ENCODE peak calls at places on chromosome 13, in ten cellular contexts. Z, Q, D, S, N, U, J, I, K and P are unnamed samples.

GRCh38 chr13:99661791-99662190 is 160.5 kb downstream of the TM9SF2 start:
- DNase-seq in Z (no peak), Q (no peak), D (no peak), S (no peak), N (no peak), U (no peak), J (no peak), I (no peak), K (no peak), P (no peak)

GRCh38 chr13:36432106-36432544 is at the start of gene CCNA1:
- DNase-seq in Z (peak), Q (peak), D (peak), S (no peak), N (peak), U (peak), J (no peak), I (no peak), K (no peak), P (no peak)

GRCh38 chr13:95445116-95445515 is 107.4 kb upstream of the CLDN10 start:
- DNase-seq in Z (no peak), Q (no peak), D (no peak), S (no peak), N (no peak), U (no peak), J (no peak), I (no peak), K (no peak), P (no peak)

GRCh38 chr13:104460553-104460952 is 1394.3 kb upstream of the SLC10A2 start:
- DNase-seq in Z (no peak), Q (peak), D (no peak), S (no peak), N (no peak), U (no peak), J (no peak), I (no peak), K (peak), P (no peak)

GRCh38 chr13:83350569-83350968 is 531.7 kb downstream of the SLITRK1 start:
- DNase-seq in Z (no peak), Q (peak), D (no peak), S (no peak), N (no peak), U (no peak), J (no peak), I (peak), K (peak), P (no peak)

GRCh38 chr13:32209670-32210069 is 105.5 kb downstream of the ZAR1L start:
- DNase-seq in Z (no peak), Q (peak), D (no peak), S (no peak), N (no peak), U (no peak), J (no peak), I (no peak), K (no peak), P (no peak)

GRCh38 chr13:109782066-109782822 is 4.1 kb downstream of the IRS2 start:
- DNase-seq in Z (no peak), Q (no peak), D (no peak), S (no peak), N (no peak), U (no peak), J (no peak), I (no peak), K (no peak), P (no peak)

GRCh38 chr13:60627071-60627686 is 230.2 kb downstream of the TDRD3 start:
- DNase-seq in Z (no peak), Q (peak), D (no peak), S (no peak), N (no peak), U (no peak), J (no peak), I (no peak), K (peak), P (peak)

GRCh38 chr13:61778531-61778930 is 362.9 kb upstream of the PCDH20 start:
- DNase-seq in Z (no peak), Q (no peak), D (no peak), S (no peak), N (no peak), U (no peak), J (no peak), I (no peak), K (no peak), P (no peak)

GRCh38 chr13:43346427-43346826 is 323.0 kb downstream of the DNAJC15 start:
- DNase-seq in Z (no peak), Q (peak), D (no peak), S (no peak), N (no peak), U (no peak), J (no peak), I (no peak), K (no peak), P (no peak)

GRCh38 chr13:54210397-54211050 is 1181.9 kb downstream of the OLFM4 start:
- DNase-seq in Z (no peak), Q (no peak), D (no peak), S (no peak), N (no peak), U (no peak), J (no peak), I (no peak), K (no peak), P (no peak)

GRCh38 chr13:100644328-100644727 is 30.3 kb downstream of the TMTC4 start:
- DNase-seq in Z (no peak), Q (peak), D (no peak), S (no peak), N (no peak), U (no peak), J (no peak), I (no peak), K (no peak), P (no peak)

GRCh38 chr13:40480915-40481525 is 185.4 kb downstream of the FOXO1 start:
- DNase-seq in Z (no peak), Q (no peak), D (no peak), S (no peak), N (no peak), U (no peak), J (no peak), I (no peak), K (no peak), P (no peak)

GRCh38 chr13:94557836-94558235 is 38.1 kb downstream of the TGDS start:
- DNase-seq in Z (no peak), Q (no peak), D (no peak), S (no peak), N (no peak), U (no peak), J (no peak), I (no peak), K (no peak), P (no peak)

GRCh38 chr13:67048084-67048792 is 181.9 kb downstream of the PCDH9 start:
- DNase-seq in Z (no peak), Q (peak), D (no peak), S (peak), N (no peak), U (no peak), J (no peak), I (no peak), K (peak), P (peak)

GRCh38 chr13:51347099-51347498 is 7.6 kb downstream of the SERPINE3 start:
- DNase-seq in Z (no peak), Q (no peak), D (no peak), S (no peak), N (no peak), U (no peak), J (no peak), I (no peak), K (no peak), P (no peak)

GRCh38 chr13:80664930-80665329 is 324.0 kb upstream of the SPRY2 start:
- DNase-seq in Z (no peak), Q (peak), D (no peak), S (no peak), N (no peak), U (no peak), J (no peak), I (no peak), K (no peak), P (no peak)

GRCh38 chr13:113947321-113948033 is 26.4 kb downstream of the C13orf46 start:
- DNase-seq in Z (peak), Q (peak), D (no peak), S (no peak), N (peak), U (peak), J (peak), I (no peak), K (no peak), P (no peak)

DNA sequence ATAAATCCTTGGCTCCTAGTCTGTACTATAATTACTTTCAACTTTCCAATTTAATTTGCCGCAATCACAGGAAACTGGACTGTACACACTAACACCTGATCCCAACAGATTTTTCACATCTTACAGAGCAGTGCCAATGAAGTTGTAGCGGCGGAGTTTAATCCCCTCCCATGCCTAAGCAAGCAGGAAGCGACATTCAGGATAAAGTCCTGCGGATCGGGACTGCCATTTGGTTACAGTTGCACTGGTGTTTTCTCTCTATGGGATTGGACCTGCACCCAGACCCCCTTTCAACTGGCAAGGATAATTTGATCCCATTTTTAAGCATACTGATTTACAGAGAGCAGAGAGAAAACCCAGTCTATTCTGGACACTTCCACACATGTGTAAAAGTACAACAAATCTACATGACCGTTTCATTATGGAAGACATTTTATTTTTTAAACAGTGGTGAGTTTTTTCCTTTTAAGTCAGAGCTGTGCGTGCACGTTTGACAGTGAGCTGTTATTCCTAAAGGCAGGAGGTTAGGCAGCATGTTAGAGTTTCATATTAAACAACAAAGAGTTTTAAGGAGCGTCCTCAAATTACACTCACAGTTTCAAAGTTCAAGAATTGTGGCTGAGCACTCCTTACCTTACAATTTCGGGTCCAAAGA is 141.8 kb upstream of the RFC3 start:
- DNase-seq in Z (no peak), Q (peak), D (no peak), S (no peak), N (peak), U (no peak), J (no peak), I (no peak), K (peak), P (no peak)
- H3K4me3 ChIP-seq in Z (peak), Q (peak), D (peak), S (peak), N (peak), U (peak), J (no peak), I (peak), K (peak), P (peak)

DNA sequence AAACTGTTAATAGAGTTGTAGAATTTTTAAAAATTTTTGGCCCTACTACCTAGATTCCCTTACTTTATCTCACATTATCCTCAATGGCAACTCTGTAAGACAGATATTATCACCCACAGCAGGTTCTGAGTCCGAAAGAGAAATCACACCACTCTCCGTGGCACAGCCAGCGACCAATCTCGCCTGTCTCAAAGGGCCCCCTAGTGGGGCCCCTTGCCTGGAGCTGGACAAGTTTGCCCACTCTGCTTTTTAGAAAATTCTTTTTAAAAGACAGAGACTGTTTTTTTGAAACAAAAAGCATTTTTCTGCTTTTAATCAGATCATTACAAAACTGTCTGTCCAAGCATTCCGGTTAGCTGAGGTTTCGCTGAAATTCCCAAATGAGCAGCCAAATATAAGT is 21.7 kb downstream of the PHF11 start:
- DNase-seq in Z (no peak), Q (no peak), D (no peak), S (no peak), N (no peak), U (no peak), J (no peak), I (no peak), K (no peak), P (no peak)
- TF ChIP-seq CTCF in Z (no peak), Q (peak), D (peak), S (no peak), N (no peak), U (no peak), J (no peak), I (peak), K (peak), P (peak)

DNA sequence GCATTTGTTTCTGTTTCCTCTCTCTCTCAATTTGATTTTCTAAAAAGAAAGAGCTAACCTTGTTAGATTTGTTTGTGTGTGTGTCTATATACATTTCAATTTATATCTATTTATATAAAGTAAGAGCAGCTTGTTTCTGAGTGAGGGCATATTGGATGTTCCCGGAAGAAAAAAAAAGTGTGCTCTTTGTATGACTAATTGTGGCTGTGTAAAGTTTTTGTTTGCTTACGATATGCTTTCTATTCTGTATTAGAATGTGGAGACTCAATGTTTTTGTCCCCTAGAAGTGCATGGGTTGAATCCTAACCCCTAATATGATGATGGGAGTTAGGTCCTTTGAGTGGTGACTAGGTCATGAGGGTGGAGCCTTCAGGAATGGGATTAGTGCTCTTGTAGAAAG is 66.6 kb upstream of the C1QTNF9B start:
- DNase-seq in Z (no peak), Q (no peak), D (no peak), S (no peak), N (no peak), U (no peak), J (no peak), I (no peak), K (peak), P (no peak)
- H3K4me3 ChIP-seq in Z (no peak), Q (no peak), D (no peak), S (no peak), N (no peak), U (no peak), J (no peak), I (no peak), K (no peak), P (no peak)

DNA sequence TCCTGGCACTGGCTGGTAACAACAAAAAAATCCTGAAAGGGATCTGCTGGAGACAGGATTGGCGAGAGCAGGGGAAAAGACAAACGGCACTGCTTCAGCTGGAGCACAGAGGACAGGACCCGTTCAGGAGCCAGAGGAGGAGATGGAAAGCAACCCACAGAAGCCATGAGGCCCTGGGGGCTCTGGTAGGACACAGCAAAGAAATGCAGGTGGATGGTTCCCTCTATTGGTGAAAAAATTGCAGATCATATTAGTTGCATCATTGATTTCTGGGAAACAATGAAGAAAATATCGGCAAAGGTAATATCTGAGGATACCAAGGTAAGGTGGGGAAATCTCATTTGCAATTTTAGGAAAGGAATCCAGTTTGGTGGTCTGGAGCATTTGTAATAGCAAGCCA is 25.7 kb upstream of the TPP2 start:
- DNase-seq in Z (no peak), Q (no peak), D (no peak), S (no peak), N (no peak), U (no peak), J (no peak), I (no peak), K (no peak), P (no peak)
- TF ChIP-seq CTCF in Z (no peak), Q (no peak), D (no peak), S (no peak), N (no peak), U (no peak), J (no peak), I (no peak), K (peak), P (no peak)

GRCh38 chr13:70432276-70432805 is 324.1 kb upstream of the KLHL1 start:
- DNase-seq in Z (no peak), Q (no peak), D (no peak), S (no peak), N (no peak), U (no peak), J (no peak), I (no peak), K (no peak), P (no peak)
- H3K4me3 ChIP-seq in Z (no peak), Q (no peak), D (no peak), S (no peak), N (no peak), U (no peak), J (no peak), I (no peak), K (no peak), P (no peak)